ENCODE peak calls at places on chromosomes 3 and 15, in four cellular contexts. J is cardiac muscle cell, I is lung, H is transverse colon. L is an unnamed sample. For H3K27me3, the result is how much of the 10 kb centered on the place peaks cover.

GRCh38 chr3:38746641-38747040 is 69.4 kb downstream of the SCN10A start:
- DNase-seq in I (no peak), H (no peak), J (no peak), L (no peak)

GRCh38 chr15:90203922-90204321 is 2.8 kb downstream of the SEMA4B start:
- DNase-seq in I (no peak), H (no peak), J (no peak), L (no peak)

GRCh38 chr3:40771112-40771511 is 246.4 kb downstream of the ZNF621 start:
- DNase-seq in H (no peak), I (no peak), J (no peak), L (peak)

GRCh38 chr3:189040934-189041333 is 130.8 kb upstream of the TPRG1 start:
- DNase-seq in H (no peak), I (no peak), J (no peak), L (no peak)

GRCh38 chr3:74607803-74608202 is 6.7 kb downstream of the CNTN3 start:
- DNase-seq in I (no peak), H (no peak), J (no peak), L (no peak)

GRCh38 chr3:169871129-169871886 is 1.6 kb upstream of the LRRC31 start:
- DNase-seq in I (peak), J (no peak), H (peak), L (no peak)

GRCh38 chr15:64455951-64456350 is 4.4 kb upstream of the ZNF609 start:
- DNase-seq in J (peak), H (peak), I (peak), L (no peak)

GRCh38 chr3:133023301-133023830 is 14.8 kb upstream of the TMEM108 start:
- DNase-seq in H (no peak), I (no peak), J (no peak), L (no peak)

GRCh38 chr15:38193496-38193895 is 59.1 kb upstream of the SPRED1 start:
- DNase-seq in I (no peak), H (no peak), J (no peak), L (no peak)

GRCh38 chr3:51929420-51930003 is 12.2 kb downstream of the RRP9 start:
- DNase-seq in H (no peak), I (no peak), J (no peak), L (no peak)

GRCh38 chr15:68667800-68668625 is 89.2 kb downstream of the CORO2B start:
- DNase-seq in H (no peak), J (no peak), I (no peak), L (no peak)

GRCh38 chr15:41501961-41502786 is 8.5 kb downstream of the ITPKA start:
- DNase-seq in I (no peak), H (no peak), J (no peak), L (no peak)

GRCh38 chr3:55654123-55654787 is 167.1 kb upstream of the WNT5A start:
- DNase-seq in J (peak), H (no peak), I (no peak), L (no peak)

GRCh38 chr15:63212050-63212973 is 22.9 kb downstream of the RAB8B start:
- DNase-seq in J (peak), I (no peak), H (no peak), L (no peak)

GRCh38 chr3:34034840-34035239 is 236.4 kb downstream of the PDCD6IP start:
- DNase-seq in J (no peak), H (no peak), I (no peak), L (no peak)

GRCh38 chr3:186532641-186533072 is 11.5 kb downstream of the CRYGS start:
- DNase-seq in H (no peak), J (no peak), I (no peak), L (no peak)

DNA sequence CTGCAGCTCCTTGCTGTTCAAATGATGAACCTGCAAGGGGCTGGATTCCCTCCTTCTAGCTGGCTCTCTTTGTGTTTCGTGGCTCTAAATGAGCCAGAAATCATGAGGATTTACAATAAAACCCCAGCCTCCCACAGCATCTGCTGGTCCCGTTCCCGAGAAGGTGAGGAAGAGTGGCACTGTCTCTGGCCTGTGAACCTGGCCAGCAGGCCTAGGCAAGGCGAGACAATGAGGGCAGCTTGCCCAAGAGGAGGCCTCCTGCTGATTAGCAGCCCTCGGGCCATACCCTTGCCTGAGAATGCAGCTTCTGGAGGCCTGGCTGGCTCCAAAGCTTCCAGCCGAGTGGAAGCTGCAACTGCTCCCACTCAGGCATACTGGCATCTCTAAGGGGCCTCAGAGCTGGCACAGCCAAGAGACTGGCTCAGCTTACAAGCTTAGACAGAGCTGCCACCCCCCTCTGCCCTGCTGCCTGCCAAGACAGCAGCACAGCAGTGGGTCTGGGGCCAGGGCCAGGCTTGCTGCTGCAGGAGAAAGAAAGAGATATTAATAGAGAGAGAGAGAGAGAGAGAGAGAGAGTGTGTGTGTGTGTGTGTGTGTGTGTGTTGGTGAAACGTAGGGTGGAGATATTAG is 76.5 kb downstream of the HMG20A start:
- DNase-seq in H (peak), I (no peak), J (peak), L (peak)
- H3K4me3 ChIP-seq in H (no peak), I (no peak), J (no peak), L (peak)

DNA sequence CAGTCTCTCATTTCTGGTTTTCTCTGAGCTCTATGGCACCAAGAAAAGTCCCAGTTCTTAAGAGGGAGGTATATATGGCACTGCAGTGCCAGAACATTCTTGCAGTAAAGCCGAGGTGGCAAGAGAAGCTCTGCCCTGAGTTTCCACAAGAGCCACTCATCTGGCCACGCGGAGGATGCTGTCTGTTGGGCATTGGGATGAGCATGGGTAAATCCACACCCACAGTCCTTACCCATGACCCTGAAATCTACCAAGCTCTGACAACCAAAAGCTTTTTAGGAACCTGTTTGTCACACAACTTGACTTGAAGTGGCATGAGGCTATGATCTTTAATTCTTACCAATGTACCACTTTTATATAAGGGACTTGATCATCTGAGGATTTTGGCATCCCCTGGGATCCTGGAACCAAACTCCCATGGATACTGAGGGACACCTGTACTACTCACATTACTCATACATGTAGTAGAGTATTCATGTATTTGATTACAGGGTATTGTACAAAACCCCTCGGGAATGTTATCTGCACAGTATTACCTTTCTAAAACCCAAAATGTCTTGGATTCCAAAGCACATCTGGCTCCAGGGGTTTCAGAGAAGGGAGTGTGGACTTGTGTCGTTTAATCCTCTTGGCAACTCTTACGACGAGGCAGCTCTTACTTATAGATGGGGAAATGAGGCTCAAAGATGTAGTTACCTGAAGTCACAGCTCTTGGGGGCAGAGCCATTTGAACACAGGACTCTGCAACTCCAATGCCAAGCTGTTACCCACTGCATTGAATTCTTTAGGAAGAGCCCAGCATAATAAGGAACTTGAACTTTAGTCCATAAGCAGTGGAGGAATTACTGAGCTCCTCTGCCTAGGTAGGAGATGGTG is 8.8 kb downstream of the RPL32 start:
- DNase-seq in I (no peak), J (no peak), H (no peak), L (no peak)
- H3K27ac ChIP-seq in I (no peak), J (peak), H (no peak), L (no peak)

DNA sequence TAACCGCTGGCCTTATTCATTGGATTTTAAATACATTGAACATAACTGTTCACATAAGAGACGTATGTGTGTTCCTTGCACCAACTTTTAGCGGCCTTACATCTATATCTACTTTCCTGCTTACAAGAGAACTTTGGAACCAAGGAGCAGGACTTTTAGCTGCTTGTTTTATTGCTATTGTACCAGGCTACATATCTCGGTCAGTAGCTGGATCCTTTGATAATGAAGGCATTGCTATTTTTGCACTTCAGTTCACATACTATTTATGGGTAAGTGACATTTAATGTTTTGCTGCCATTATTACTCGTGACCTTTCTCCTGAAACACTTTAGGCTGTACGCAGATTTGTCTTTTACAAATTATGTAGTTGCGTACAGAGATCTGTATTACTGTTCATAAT is 47.1 kb downstream of the STT3B start:
- DNase-seq in J (no peak), H (no peak), I (no peak), L (no peak)
- H3K27me3 ChIP-seq in J (under half), H (under half), I (under half), L (under half)

DNA sequence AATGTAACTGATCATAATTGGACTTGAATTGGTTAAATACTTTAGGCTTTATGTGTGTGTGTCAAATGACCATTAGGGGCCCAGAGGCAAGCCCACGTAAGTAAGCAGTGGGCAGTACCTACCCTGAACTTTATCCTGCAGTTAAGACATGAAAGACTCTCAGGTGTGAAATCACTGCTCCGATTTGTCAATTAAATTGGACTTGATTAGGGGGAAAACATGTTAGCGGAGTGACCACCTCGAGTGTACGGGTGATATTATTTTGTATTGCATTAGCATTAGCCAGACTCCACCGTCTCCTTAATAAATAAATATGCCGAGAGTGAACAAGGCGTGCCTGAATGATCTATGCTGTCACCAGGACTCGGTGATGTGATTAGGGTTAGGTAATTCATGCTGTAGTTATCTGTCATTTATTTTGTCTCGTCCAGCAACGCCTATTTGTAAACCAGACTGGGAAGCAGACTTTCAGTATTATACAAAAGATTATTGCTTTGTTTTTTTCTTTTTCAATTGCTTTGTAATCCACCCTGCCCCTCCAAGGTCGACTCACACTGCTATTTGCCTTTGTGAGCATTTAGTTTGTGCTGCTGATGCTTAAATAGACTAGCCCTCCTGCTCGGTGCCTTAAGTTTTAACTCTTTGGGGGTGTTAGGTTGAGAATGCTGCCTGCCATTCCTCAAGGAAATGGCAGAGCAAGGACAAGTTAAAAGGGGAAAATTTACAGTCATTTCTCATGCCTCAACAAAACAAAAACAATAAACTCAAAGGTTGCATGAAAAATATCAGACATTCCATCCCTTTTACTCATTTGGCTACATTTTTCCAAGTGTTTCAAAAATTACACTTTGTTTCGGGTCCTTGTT is 1.8 kb downstream of the RBMS3 start:
- DNase-seq in J (peak), H (no peak), I (no peak), L (no peak)
- H3K4me3 ChIP-seq in J (peak), H (peak), I (peak), L (peak)